ENCODE peak calls at places on chromosomes 7 and 10, in five cellular contexts. P is cerebellum, B is HS-5, A is NCI-H460, H is body of pancreas. I is an unnamed sample.

GRCh38 chr10:67612577-67613537 is 83.1 kb downstream of the CTNNA3 start:
- DNase-seq in P (no peak), B (no peak), A (no peak), H (no peak), I (peak)

GRCh38 chr7:2261611-2262010 is 19.6 kb downstream of the NUDT1 start:
- DNase-seq in P (no peak), B (no peak), A (no peak), H (peak), I (no peak)

GRCh38 chr7:82109288-82109687 is 334.3 kb downstream of the CACNA2D1 start:
- DNase-seq in P (no peak), B (no peak), A (no peak), H (no peak), I (peak)

GRCh38 chr7:55087521-55087961 is 68.7 kb downstream of the EGFR start:
- DNase-seq in P (no peak), B (no peak), A (no peak), H (no peak), I (no peak)

GRCh38 chr7:134432296-134433152 is 26.4 kb downstream of the AKR1B1 start:
- DNase-seq in P (peak), B (peak), A (peak), H (peak), I (peak)

GRCh38 chr7:87982163-87982562 is 48.1 kb downstream of the ADAM22 start:
- DNase-seq in P (no peak), B (no peak), A (no peak), H (no peak), I (no peak)

GRCh38 chr7:26153246-26153822 is 1.3 kb downstream of the NFE2L3 start:
- DNase-seq in P (no peak), B (no peak), A (no peak), H (no peak), I (no peak)

GRCh38 chr10:78944658-78945333 is 124.0 kb upstream of the ZMIZ1 start:
- DNase-seq in P (no peak), B (peak), A (no peak), H (peak), I (peak)

GRCh38 chr10:5469353-5470061 is 29.9 kb downstream of the CALML5 start:
- DNase-seq in P (no peak), B (no peak), A (no peak), H (no peak), I (no peak)

GRCh38 chr10:54800677-54801480 is at the start of gene PCDH15:
- DNase-seq in P (peak), B (no peak), A (peak), H (peak), I (no peak)

GRCh38 chr7:106016331-106016730 is 53.3 kb downstream of the CDHR3 start:
- DNase-seq in P (no peak), B (no peak), A (no peak), H (no peak), I (no peak)

GRCh38 chr10:113849140-113849803 is 4.6 kb downstream of the DCLRE1A start:
- DNase-seq in P (no peak), B (no peak), A (no peak), H (no peak), I (no peak)

GRCh38 chr10:69862882-69863530 is 61.3 kb downstream of the COL13A1 start:
- DNase-seq in P (no peak), B (no peak), A (no peak), H (no peak), I (no peak)

GRCh38 chr10:69075431-69075830 is 12.5 kb upstream of the SRGN start:
- DNase-seq in P (no peak), B (no peak), A (no peak), H (no peak), I (no peak)

GRCh38 chr10:27506280-27506679 is 2.2 kb downstream of the RAB18 start:
- DNase-seq in P (no peak), B (no peak), A (no peak), H (no peak), I (no peak)

GRCh38 chr7:157784114-157784835 is 447.5 kb downstream of the DNAJB6 start:
- DNase-seq in P (no peak), B (no peak), A (no peak), H (no peak), I (no peak)

GRCh38 chr10:101319241-101319915 is 34.6 kb upstream of the BTRC start:
- DNase-seq in P (no peak), B (no peak), A (no peak), H (no peak), I (no peak)

GRCh38 chr7:105677803-105678583 is 96.7 kb upstream of the EFCAB10 start:
- DNase-seq in P (no peak), B (no peak), A (no peak), H (peak), I (no peak)

GRCh38 chr10:7756360-7756992 is 31.3 kb downstream of the KIN start:
- DNase-seq in P (no peak), B (no peak), A (peak), H (peak), I (no peak)

GRCh38 chr10:44990965-44991364 is 9.8 kb upstream of the ZNF22 start:
- DNase-seq in P (no peak), B (no peak), A (no peak), H (peak), I (no peak)

GRCh38 chr10:117189557-117189956 is 7.7 kb upstream of the KCNK18 start:
- DNase-seq in P (no peak), B (no peak), A (no peak), H (no peak), I (no peak)

GRCh38 chr10:17645591-17646345 is 1.8 kb downstream of the STAM start:
- DNase-seq in P (no peak), B (no peak), A (no peak), H (no peak), I (no peak)

GRCh38 chr7:101527844-101528667 is 101.0 kb downstream of the MYL10 start:
- DNase-seq in P (peak), B (no peak), A (no peak), H (peak), I (no peak)

GRCh38 chr10:70664702-70665195 is 7.6 kb upstream of the ADAMTS14 start:
- DNase-seq in P (no peak), B (peak), A (no peak), H (no peak), I (peak)

GRCh38 chr7:50450691-50451051 is 521 bp upstream of the FIGNL1 start:
- DNase-seq in P (no peak), B (no peak), A (no peak), H (peak), I (no peak)

GRCh38 chr10:1498746-1499343 is 238.5 kb downstream of the ADARB2 start:
- DNase-seq in P (no peak), B (no peak), A (peak), H (no peak), I (no peak)

GRCh38 chr7:5689118-5689517 is 92.3 kb downstream of the RNF216 start:
- DNase-seq in P (no peak), B (no peak), A (no peak), H (no peak), I (no peak)

GRCh38 chr10:91617073-91617580 is 15.7 kb downstream of the PPP1R3C start:
- DNase-seq in P (no peak), B (peak), A (peak), H (no peak), I (peak)

GRCh38 chr10:130914377-130914776 is 397.1 kb downstream of the TCERG1L start:
- DNase-seq in P (no peak), B (no peak), A (no peak), H (no peak), I (no peak)

GRCh38 chr10:79024716-79025112 is 44.1 kb upstream of the ZMIZ1 start:
- DNase-seq in P (no peak), B (no peak), A (no peak), H (no peak), I (no peak)

GRCh38 chr7:12281026-12281425 is 69.9 kb downstream of the TMEM106B start:
- DNase-seq in P (no peak), B (peak), A (peak), H (no peak), I (no peak)

I was measured in non-pigmented ciliary epithelial cell.